ENCODE peak calls at places on chromosomes 3 and 15, in ten cellular contexts. I is SW480, W is NCI-H1092 treated with DMSO at 0.1 percent for 48 hours, O is NCI-H187 treated with DMSO at 0.1 percent for 48 hours, U is left lobe of liver, G is fibroblast of the aortic adventitia, D is NCI-H510A, P is GM12865, E is GM13976, J is AG08395. M is an unnamed sample.

GRCh38 chr3:193863657-193864323 is 270.8 kb downstream of the OPA1 start:
- DNase-seq in I (no peak), W (no peak), O (no peak), U (no peak), G (no peak), D (no peak), P (no peak), E (no peak), J (peak), M (peak)

GRCh38 chr3:172268896-172269295 is 179.4 kb downstream of the GHSR start:
- DNase-seq in I (no peak), W (no peak), O (no peak), U (no peak), G (no peak), D (no peak), P (no peak), E (no peak), J (no peak), M (no peak)

GRCh38 chr15:87844031-87844430 is 412.5 kb downstream of the NTRK3 start:
- DNase-seq in I (no peak), W (no peak), O (peak), U (no peak), G (no peak), D (no peak), P (no peak), E (no peak), J (no peak), M (no peak)

GRCh38 chr3:118208642-118209041 is 826.0 kb downstream of the IGSF11 start:
- DNase-seq in I (no peak), W (no peak), O (no peak), U (no peak), G (no peak), D (no peak), P (no peak), E (no peak), J (no peak), M (no peak)

GRCh38 chr3:15309662-15310335 is 22.6 kb downstream of the SH3BP5 start:
- DNase-seq in I (no peak), W (no peak), O (no peak), U (no peak), G (no peak), D (no peak), P (no peak), E (no peak), J (no peak), M (no peak)

GRCh38 chr15:90762109-90762508 is 45.0 kb downstream of the BLM start:
- DNase-seq in I (no peak), W (no peak), O (no peak), U (no peak), G (peak), D (no peak), P (no peak), E (no peak), J (peak), M (peak)

GRCh38 chr15:100383302-100384107 is 41.7 kb upstream of the ADAMTS17 start:
- DNase-seq in I (peak), W (peak), O (no peak), U (peak), G (peak), D (no peak), P (peak), E (no peak), J (no peak), M (no peak)

GRCh38 chr3:151209652-151210051 is 6.6 kb upstream of the GPR171 start:
- DNase-seq in I (no peak), W (no peak), O (no peak), U (no peak), G (no peak), D (no peak), P (no peak), E (no peak), J (no peak), M (no peak)

GRCh38 chr3:69695933-69696332 is 43.3 kb upstream of the MITF start:
- DNase-seq in I (no peak), W (no peak), O (no peak), U (no peak), G (no peak), D (no peak), P (no peak), E (no peak), J (no peak), M (no peak)

GRCh38 chr3:53286727-53287412 is 31.0 kb upstream of the TKT start:
- DNase-seq in I (no peak), W (no peak), O (no peak), U (no peak), G (peak), D (no peak), P (no peak), E (no peak), J (no peak), M (no peak)

GRCh38 chr3:102059145-102059943 is 210.0 kb downstream of the NFKBIZ start:
- DNase-seq in I (no peak), W (no peak), O (no peak), U (no peak), G (no peak), D (no peak), P (peak), E (peak), J (no peak), M (no peak)

GRCh38 chr3:188154758-188155574 is 1.0 kb downstream of the LPP start:
- DNase-seq in I (no peak), W (no peak), O (no peak), U (peak), G (peak), D (no peak), P (no peak), E (peak), J (peak), M (no peak)

GRCh38 chr3:70539908-70540307 is 227.5 kb upstream of the MDFIC2 start:
- DNase-seq in I (no peak), W (no peak), O (no peak), U (no peak), G (no peak), D (no peak), P (peak), E (no peak), J (no peak), M (no peak)

GRCh38 chr15:100861511-100861991 is 18.1 kb upstream of the ALDH1A3 start:
- DNase-seq in I (no peak), W (no peak), O (no peak), U (no peak), G (no peak), D (no peak), P (no peak), E (no peak), J (no peak), M (peak)

GRCh38 chr15:62625421-62626033 is 417.0 kb upstream of the TPM1 start:
- DNase-seq in I (no peak), W (no peak), O (no peak), U (no peak), G (peak), D (no peak), P (no peak), E (no peak), J (peak), M (no peak)

GRCh38 chr3:195187609-195188529 is 83.1 kb downstream of the XXYLT1 start:
- DNase-seq in I (no peak), W (no peak), O (no peak), U (no peak), G (peak), D (no peak), P (no peak), E (no peak), J (peak), M (no peak)

GRCh38 chr3:117192888-117193287 is 483.3 kb downstream of the TUSC7 start:
- DNase-seq in I (no peak), W (no peak), O (peak), U (no peak), G (no peak), D (no peak), P (peak), E (no peak), J (no peak), M (no peak)

GRCh38 chr15:64527263-64527984 is 67.0 kb downstream of the ZNF609 start:
- DNase-seq in I (peak), W (no peak), O (no peak), U (no peak), G (peak), D (no peak), P (no peak), E (no peak), J (peak), M (no peak)

GRCh38 chr15:85750807-85751730 is 43.7 kb downstream of the KLHL25 start:
- DNase-seq in I (no peak), W (no peak), O (no peak), U (peak), G (peak), D (no peak), P (no peak), E (no peak), J (no peak), M (peak)

GRCh38 chr15:70608156-70608555 is 155.2 kb downstream of the UACA start:
- DNase-seq in I (no peak), W (no peak), O (no peak), U (no peak), G (peak), D (no peak), P (no peak), E (no peak), J (no peak), M (no peak)

GRCh38 chr15:39784125-39784524 is 1.5 kb upstream of the FSIP1 start:
- DNase-seq in I (no peak), W (no peak), O (no peak), U (no peak), G (peak), D (no peak), P (no peak), E (no peak), J (no peak), M (no peak)

GRCh38 chr3:178385280-178385952 is 150.8 kb upstream of the KCNMB2 start:
- DNase-seq in I (no peak), W (peak), O (peak), U (no peak), G (peak), D (no peak), P (peak), E (peak), J (peak), M (no peak)

GRCh38 chr15:42058791-42059190 is 35.6 kb downstream of the PLA2G4D start:
- DNase-seq in I (no peak), W (no peak), O (no peak), U (no peak), G (no peak), D (no peak), P (no peak), E (no peak), J (no peak), M (no peak)

GRCh38 chr3:78919021-78919755 is 848.6 kb downstream of the ROBO1 start:
- DNase-seq in I (peak), W (no peak), O (no peak), U (no peak), G (peak), D (no peak), P (peak), E (peak), J (peak), M (no peak)

GRCh38 chr15:60605879-60606304 is 127.0 kb upstream of the ICE2 start:
- DNase-seq in I (no peak), W (no peak), O (no peak), U (no peak), G (peak), D (no peak), P (no peak), E (no peak), J (peak), M (no peak)

GRCh38 chr3:188812198-188812597 is 359.6 kb upstream of the TPRG1 start:
- DNase-seq in I (no peak), W (no peak), O (no peak), U (no peak), G (no peak), D (no peak), P (no peak), E (no peak), J (peak), M (no peak)

GRCh38 chr3:55333923-55334322 is 153.2 kb downstream of the WNT5A start:
- DNase-seq in I (no peak), W (no peak), O (no peak), U (no peak), G (peak), D (no peak), P (no peak), E (no peak), J (peak), M (no peak)

GRCh38 chr3:27615555-27615954 is 106.6 kb downstream of the EOMES start:
- DNase-seq in I (no peak), W (no peak), O (no peak), U (no peak), G (no peak), D (no peak), P (no peak), E (no peak), J (no peak), M (no peak)

GRCh38 chr3:183513046-183513706 is 42.3 kb downstream of the KLHL6 start:
- DNase-seq in I (no peak), W (no peak), O (no peak), U (peak), G (no peak), D (no peak), P (peak), E (no peak), J (no peak), M (no peak)

GRCh38 chr15:76312540-76313174 is 1.4 kb upstream of the ETFA start:
- DNase-seq in I (peak), W (no peak), O (no peak), U (peak), G (no peak), D (no peak), P (no peak), E (no peak), J (no peak), M (no peak)

GRCh38 chr3:45509038-45509767 is 85.3 kb upstream of the LIMD1 start:
- DNase-seq in I (peak), W (no peak), O (no peak), U (no peak), G (peak), D (no peak), P (no peak), E (no peak), J (peak), M (no peak)

GRCh38 chr3:152621967-152622812 is 212.7 kb upstream of the P2RY1 start:
- DNase-seq in I (no peak), W (no peak), O (no peak), U (no peak), G (no peak), D (no peak), P (no peak), E (no peak), J (no peak), M (no peak)

GRCh38 chr15:80439140-80439539 is 35.0 kb downstream of the ARNT2 start:
- DNase-seq in I (no peak), W (no peak), O (no peak), U (no peak), G (no peak), D (no peak), P (no peak), E (no peak), J (no peak), M (no peak)

M was measured in Right ventricle myocardium inferior.